ENCODE peak calls at places on chromosomes 11 and 22, in eight cellular contexts. One of them, this sample, is unnamed.

GRCh38 chr11:57476883-57477506 is 16.7 kb downstream of the RTN4RL2 start:
- DNase-seq in H54: no peak
- DNase-seq in NCI-H774: no peak
- DNase-seq in NK-92 treated with Interleukin-12 subunit alpha and Interleukin-12 subunit beta, amount 100 ng/mL, for 24 hours: no peak
- DNase-seq in neural progenitor cell: peak
- DNase-seq in ACHN: peak
- DNase-seq in astrocyte: peak
- DNase-seq in posterior cingulate gyrus: peak
- DNase-seq in this sample: peak

GRCh38 chr11:122803306-122803705 is 35.0 kb upstream of the CRTAM start:
- DNase-seq in H54: peak
- DNase-seq in NCI-H774: no peak
- DNase-seq in NK-92 treated with Interleukin-12 subunit alpha and Interleukin-12 subunit beta, amount 100 ng/mL, for 24 hours: no peak
- DNase-seq in neural progenitor cell: no peak
- DNase-seq in ACHN: no peak
- DNase-seq in astrocyte: peak
- DNase-seq in posterior cingulate gyrus: no peak
- DNase-seq in this sample: no peak

GRCh38 chr11:71914617-71915189 is 13.7 kb downstream of the XNDC1N start:
- DNase-seq in H54: no peak
- DNase-seq in NCI-H774: no peak
- DNase-seq in NK-92 treated with Interleukin-12 subunit alpha and Interleukin-12 subunit beta, amount 100 ng/mL, for 24 hours: no peak
- DNase-seq in neural progenitor cell: no peak
- DNase-seq in ACHN: no peak
- DNase-seq in astrocyte: no peak
- DNase-seq in posterior cingulate gyrus: no peak
- DNase-seq in this sample: no peak

GRCh38 chr11:12167098-12167999 is 57.0 kb downstream of the MICAL2 start:
- DNase-seq in H54: peak
- DNase-seq in NCI-H774: no peak
- DNase-seq in NK-92 treated with Interleukin-12 subunit alpha and Interleukin-12 subunit beta, amount 100 ng/mL, for 24 hours: peak
- DNase-seq in neural progenitor cell: no peak
- DNase-seq in ACHN: peak
- DNase-seq in astrocyte: peak
- DNase-seq in posterior cingulate gyrus: no peak
- DNase-seq in this sample: peak

GRCh38 chr11:122305426-122305825 is 189.4 kb upstream of the BLID start:
- DNase-seq in H54: no peak
- DNase-seq in NCI-H774: no peak
- DNase-seq in NK-92 treated with Interleukin-12 subunit alpha and Interleukin-12 subunit beta, amount 100 ng/mL, for 24 hours: no peak
- DNase-seq in neural progenitor cell: no peak
- DNase-seq in ACHN: no peak
- DNase-seq in astrocyte: no peak
- DNase-seq in posterior cingulate gyrus: no peak
- DNase-seq in this sample: no peak

GRCh38 chr22:21025763-21026755 is 6.3 kb downstream of the SLC7A4 start:
- DNase-seq in H54: no peak
- DNase-seq in NCI-H774: no peak
- DNase-seq in NK-92 treated with Interleukin-12 subunit alpha and Interleukin-12 subunit beta, amount 100 ng/mL, for 24 hours: no peak
- DNase-seq in neural progenitor cell: no peak
- DNase-seq in ACHN: no peak
- DNase-seq in astrocyte: no peak
- DNase-seq in posterior cingulate gyrus: peak
- DNase-seq in this sample: no peak

GRCh38 chr11:110169738-110170137 is 76.5 kb downstream of the ZC3H12C start:
- DNase-seq in H54: no peak
- DNase-seq in NCI-H774: no peak
- DNase-seq in NK-92 treated with Interleukin-12 subunit alpha and Interleukin-12 subunit beta, amount 100 ng/mL, for 24 hours: no peak
- DNase-seq in neural progenitor cell: no peak
- DNase-seq in ACHN: no peak
- DNase-seq in astrocyte: no peak
- DNase-seq in posterior cingulate gyrus: no peak
- DNase-seq in this sample: no peak

GRCh38 chr11:103596323-103596722 is 440.1 kb upstream of the DDI1 start:
- DNase-seq in H54: no peak
- DNase-seq in NCI-H774: peak
- DNase-seq in NK-92 treated with Interleukin-12 subunit alpha and Interleukin-12 subunit beta, amount 100 ng/mL, for 24 hours: no peak
- DNase-seq in neural progenitor cell: no peak
- DNase-seq in ACHN: no peak
- DNase-seq in astrocyte: peak
- DNase-seq in posterior cingulate gyrus: no peak
- DNase-seq in this sample: no peak

GRCh38 chr11:75577198-75577597 is 15.1 kb downstream of the SERPINH1 start:
- DNase-seq in H54: peak
- DNase-seq in NCI-H774: peak
- DNase-seq in NK-92 treated with Interleukin-12 subunit alpha and Interleukin-12 subunit beta, amount 100 ng/mL, for 24 hours: no peak
- DNase-seq in neural progenitor cell: peak
- DNase-seq in ACHN: no peak
- DNase-seq in astrocyte: no peak
- DNase-seq in posterior cingulate gyrus: no peak
- DNase-seq in this sample: peak

GRCh38 chr11:65558785-65559509 is 788 bp upstream of the LTBP3 start:
- DNase-seq in H54: no peak
- DNase-seq in NCI-H774: no peak
- DNase-seq in NK-92 treated with Interleukin-12 subunit alpha and Interleukin-12 subunit beta, amount 100 ng/mL, for 24 hours: no peak
- DNase-seq in neural progenitor cell: no peak
- DNase-seq in ACHN: peak
- DNase-seq in astrocyte: peak
- DNase-seq in posterior cingulate gyrus: peak
- DNase-seq in this sample: no peak

GRCh38 chr11:118883004-118883367 is 706 bp upstream of the CXCR5 start:
- DNase-seq in H54: no peak
- DNase-seq in NCI-H774: no peak
- DNase-seq in NK-92 treated with Interleukin-12 subunit alpha and Interleukin-12 subunit beta, amount 100 ng/mL, for 24 hours: no peak
- DNase-seq in neural progenitor cell: no peak
- DNase-seq in ACHN: no peak
- DNase-seq in astrocyte: no peak
- DNase-seq in posterior cingulate gyrus: no peak
- DNase-seq in this sample: no peak

GRCh38 chr22:26777402-26777801 is 120.0 kb downstream of the MIAT start:
- DNase-seq in H54: no peak
- DNase-seq in NCI-H774: no peak
- DNase-seq in NK-92 treated with Interleukin-12 subunit alpha and Interleukin-12 subunit beta, amount 100 ng/mL, for 24 hours: no peak
- DNase-seq in neural progenitor cell: no peak
- DNase-seq in ACHN: no peak
- DNase-seq in astrocyte: peak
- DNase-seq in posterior cingulate gyrus: peak
- DNase-seq in this sample: no peak

GRCh38 chr11:106353031-106353430 is 275.6 kb downstream of the AASDHPPT start:
- DNase-seq in H54: no peak
- DNase-seq in NCI-H774: no peak
- DNase-seq in NK-92 treated with Interleukin-12 subunit alpha and Interleukin-12 subunit beta, amount 100 ng/mL, for 24 hours: no peak
- DNase-seq in neural progenitor cell: no peak
- DNase-seq in ACHN: no peak
- DNase-seq in astrocyte: no peak
- DNase-seq in posterior cingulate gyrus: no peak
- DNase-seq in this sample: no peak

GRCh38 chr11:123577081-123577598 is 77.3 kb downstream of the SCN3B start:
- DNase-seq in H54: peak
- DNase-seq in NCI-H774: peak
- DNase-seq in NK-92 treated with Interleukin-12 subunit alpha and Interleukin-12 subunit beta, amount 100 ng/mL, for 24 hours: peak
- DNase-seq in neural progenitor cell: peak
- DNase-seq in ACHN: peak
- DNase-seq in astrocyte: peak
- DNase-seq in posterior cingulate gyrus: peak
- DNase-seq in this sample: peak

GRCh38 chr11:120344302-120345004 is 8.2 kb downstream of the ARHGEF12 start:
- DNase-seq in H54: no peak
- DNase-seq in NCI-H774: no peak
- DNase-seq in NK-92 treated with Interleukin-12 subunit alpha and Interleukin-12 subunit beta, amount 100 ng/mL, for 24 hours: peak
- DNase-seq in neural progenitor cell: no peak
- DNase-seq in ACHN: peak
- DNase-seq in astrocyte: peak
- DNase-seq in posterior cingulate gyrus: no peak
- DNase-seq in this sample: no peak

GRCh38 chr11:104191124-104191523 is 27.2 kb upstream of the PDGFD start:
- DNase-seq in H54: no peak
- DNase-seq in NCI-H774: no peak
- DNase-seq in NK-92 treated with Interleukin-12 subunit alpha and Interleukin-12 subunit beta, amount 100 ng/mL, for 24 hours: no peak
- DNase-seq in neural progenitor cell: no peak
- DNase-seq in ACHN: no peak
- DNase-seq in astrocyte: peak
- DNase-seq in posterior cingulate gyrus: no peak
- DNase-seq in this sample: no peak

GRCh38 chr11:67409781-67410368 is 5.6 kb upstream of the CARNS1 start:
- DNase-seq in H54: no peak
- DNase-seq in NCI-H774: peak
- DNase-seq in NK-92 treated with Interleukin-12 subunit alpha and Interleukin-12 subunit beta, amount 100 ng/mL, for 24 hours: peak
- DNase-seq in neural progenitor cell: peak
- DNase-seq in ACHN: no peak
- DNase-seq in astrocyte: no peak
- DNase-seq in posterior cingulate gyrus: no peak
- DNase-seq in this sample: peak

GRCh38 chr22:47340851-47341436 is 578.5 kb downstream of the TBC1D22A start:
- DNase-seq in H54: peak
- DNase-seq in NCI-H774: no peak
- DNase-seq in NK-92 treated with Interleukin-12 subunit alpha and Interleukin-12 subunit beta, amount 100 ng/mL, for 24 hours: no peak
- DNase-seq in neural progenitor cell: no peak
- DNase-seq in ACHN: no peak
- DNase-seq in astrocyte: no peak
- DNase-seq in posterior cingulate gyrus: no peak
- DNase-seq in this sample: no peak

GRCh38 chr11:70732493-70733206 is 334.3 kb downstream of the CTTN start:
- DNase-seq in H54: no peak
- DNase-seq in NCI-H774: no peak
- DNase-seq in NK-92 treated with Interleukin-12 subunit alpha and Interleukin-12 subunit beta, amount 100 ng/mL, for 24 hours: no peak
- DNase-seq in neural progenitor cell: no peak
- DNase-seq in ACHN: no peak
- DNase-seq in astrocyte: no peak
- DNase-seq in posterior cingulate gyrus: peak
- DNase-seq in this sample: no peak

GRCh38 chr11:112453601-112454577 is 193.2 kb upstream of the PLET1 start:
- DNase-seq in H54: peak
- DNase-seq in NCI-H774: peak
- DNase-seq in NK-92 treated with Interleukin-12 subunit alpha and Interleukin-12 subunit beta, amount 100 ng/mL, for 24 hours: no peak
- DNase-seq in neural progenitor cell: peak
- DNase-seq in ACHN: peak
- DNase-seq in astrocyte: no peak
- DNase-seq in posterior cingulate gyrus: no peak
- DNase-seq in this sample: peak

GRCh38 chr11:12483604-12484003 is 106.2 kb downstream of the PARVA start:
- DNase-seq in H54: no peak
- DNase-seq in NCI-H774: no peak
- DNase-seq in NK-92 treated with Interleukin-12 subunit alpha and Interleukin-12 subunit beta, amount 100 ng/mL, for 24 hours: no peak
- DNase-seq in neural progenitor cell: no peak
- DNase-seq in ACHN: no peak
- DNase-seq in astrocyte: no peak
- DNase-seq in posterior cingulate gyrus: no peak
- DNase-seq in this sample: no peak

This sample was measured in Calu3.